ENCODE peak calls at places on chromosomes 7 and 10, in nine cellular contexts. E, I, G, U, Z, W, B, O and S are unnamed samples.

GRCh38 chr7:111229951-111230350 is 139.0 kb downstream of the LRRN3 start:
- DNase-seq in B (no peak), G (no peak), I (no peak), W (no peak), U (no peak), E (no peak), O (no peak), Z (no peak), S (no peak)

GRCh38 chr7:87513735-87514319 is 38.3 kb upstream of the ABCB4 start:
- DNase-seq in Z (no peak), G (no peak), W (no peak), E (peak), I (no peak), O (no peak), B (no peak), U (no peak), S (no peak)

GRCh38 chr10:3852147-3852904 is 67.3 kb upstream of the KLF6 start:
- DNase-seq in U (peak), E (peak), Z (peak), O (no peak), W (peak), B (no peak), G (peak), I (no peak), S (no peak)

GRCh38 chr7:52320610-52321009 is 714.8 kb upstream of the POM121L12 start:
- DNase-seq in I (no peak), G (no peak), B (no peak), U (no peak), E (no peak), Z (no peak), W (no peak), O (no peak), S (no peak)

GRCh38 chr7:92667816-92668540 is 77.8 kb upstream of the FAM133B start:
- DNase-seq in O (no peak), E (no peak), U (no peak), W (no peak), G (no peak), Z (no peak), B (no peak), I (no peak), S (no peak)

GRCh38 chr7:19122018-19122588 is 4.7 kb upstream of the TWIST1 start:
- DNase-seq in E (peak), Z (no peak), I (no peak), G (no peak), B (peak), U (no peak), O (no peak), W (no peak), S (no peak)

GRCh38 chr10:31101123-31101522 is 69.5 kb upstream of the ZNF438 start:
- DNase-seq in W (no peak), O (peak), Z (no peak), U (no peak), G (no peak), I (peak), B (no peak), E (peak), S (no peak)

GRCh38 chr10:25501912-25502311 is 327.1 kb downstream of the GPR158 start:
- DNase-seq in G (no peak), B (no peak), E (no peak), I (no peak), W (no peak), Z (no peak), O (no peak), U (no peak), S (no peak)

GRCh38 chr10:133141963-133142350 is 18.1 kb upstream of the KNDC1 start:
- DNase-seq in O (no peak), U (no peak), W (no peak), Z (peak), I (no peak), B (no peak), G (no peak), E (no peak), S (no peak)

GRCh38 chr10:24951201-24952145 is 933 bp downstream of the PRTFDC1 start:
- DNase-seq in G (no peak), E (peak), B (peak), I (no peak), Z (no peak), U (peak), W (peak), O (no peak), S (no peak)

GRCh38 chr10:113476673-113477072 is 76.2 kb upstream of the HABP2 start:
- DNase-seq in B (no peak), I (no peak), Z (no peak), E (no peak), U (no peak), W (no peak), G (no peak), O (no peak), S (no peak)

GRCh38 chr10:123621910-123622309 is 44.2 kb upstream of the GPR26 start:
- DNase-seq in I (no peak), G (no peak), U (no peak), B (no peak), E (no peak), Z (no peak), W (no peak), O (no peak), S (no peak)

GRCh38 chr7:112160771-112161150 is 45.4 kb downstream of the DOCK4 start:
- DNase-seq in Z (no peak), W (no peak), I (no peak), B (no peak), E (no peak), G (no peak), O (no peak), U (no peak), S (no peak)

GRCh38 chr10:119640875-119641526 is 10.2 kb upstream of the BAG3 start:
- DNase-seq in Z (no peak), U (no peak), B (no peak), O (no peak), G (no peak), E (no peak), I (no peak), W (peak), S (no peak)

GRCh38 chr10:124302951-124303505 is 115.7 kb downstream of the OAT start:
- DNase-seq in U (no peak), O (no peak), W (no peak), B (no peak), E (no peak), G (no peak), I (no peak), Z (no peak), S (no peak)

GRCh38 chr10:12971001-12971788 is 30.3 kb downstream of the CCDC3 start:
- DNase-seq in U (no peak), E (no peak), O (no peak), Z (no peak), B (no peak), G (no peak), W (no peak), I (no peak), S (no peak)

GRCh38 chr7:76008156-76008687 is 13.8 kb upstream of the TMEM120A start:
- DNase-seq in I (no peak), O (no peak), W (no peak), G (no peak), U (no peak), Z (no peak), E (no peak), B (no peak), S (no peak)

GRCh38 chr10:63758080-63758479 is 236.9 kb downstream of the REEP3 start:
- DNase-seq in B (no peak), I (no peak), G (no peak), O (no peak), E (no peak), U (no peak), Z (no peak), W (no peak), S (no peak)

GRCh38 chr7:108109216-108109908 is 20.8 kb downstream of the LAMB4 start:
- DNase-seq in I (no peak), G (no peak), B (peak), Z (peak), U (no peak), W (peak), O (no peak), E (no peak), S (no peak)

GRCh38 chr7:83301416-83301815 is 138.7 kb upstream of the PCLO start:
- DNase-seq in B (no peak), I (no peak), Z (no peak), W (no peak), G (no peak), U (no peak), E (peak), O (no peak), S (no peak)

GRCh38 chr10:112002191-112002590 is 181.4 kb downstream of the GPAM start:
- DNase-seq in G (no peak), E (no peak), U (no peak), Z (no peak), I (no peak), B (no peak), O (no peak), W (no peak), S (no peak)

GRCh38 chr10:56624082-56624481 is 263.0 kb upstream of the ZWINT start:
- DNase-seq in U (no peak), Z (no peak), O (no peak), G (no peak), I (no peak), E (no peak), W (no peak), B (no peak), S (no peak)

GRCh38 chr7:22854158-22855048 is 31.8 kb upstream of the TOMM7 start:
- DNase-seq in O (peak), I (peak), W (peak), B (peak), G (peak), Z (peak), E (peak), U (peak), S (peak)

GRCh38 chr10:69573056-69573806 is at the start of gene NEUROG3:
- DNase-seq in B (no peak), E (no peak), G (no peak), W (no peak), I (peak), O (no peak), Z (no peak), U (peak), S (no peak)

GRCh38 chr10:84525120-84525806 is 196.9 kb downstream of the CCSER2 start:
- DNase-seq in G (no peak), E (no peak), B (no peak), U (no peak), O (no peak), I (no peak), Z (no peak), W (no peak), S (no peak)

GRCh38 chr10:131926253-131926652 is 25.4 kb downstream of the PPP2R2D start:
- DNase-seq in W (no peak), B (no peak), E (no peak), U (no peak), G (no peak), O (no peak), I (no peak), Z (no peak), S (no peak)

GRCh38 chr10:86521620-86522384 is at the start of gene WAPL:
- DNase-seq in O (peak), W (peak), B (peak), G (peak), E (peak), I (peak), Z (peak), U (peak), S (peak)

GRCh38 chr10:43958071-43958432 is 309.4 kb upstream of the ZNF32 start:
- DNase-seq in B (no peak), G (no peak), O (no peak), Z (no peak), W (no peak), E (no peak), U (no peak), I (no peak), S (no peak)

GRCh38 chr10:11958956-11959355 is 83.7 kb downstream of the UPF2 start:
- DNase-seq in O (no peak), G (no peak), Z (no peak), W (no peak), U (no peak), E (no peak), B (no peak), I (no peak), S (no peak)

GRCh38 chr10:26737730-26738129 is 40.2 kb downstream of the PDSS1 start:
- DNase-seq in G (no peak), B (no peak), W (no peak), U (no peak), Z (no peak), I (peak), O (no peak), E (no peak), S (peak)

GRCh38 chr10:47207280-47207613 is 92.8 kb upstream of the GDF10 start:
- DNase-seq in I (no peak), G (no peak), W (no peak), O (no peak), Z (no peak), E (no peak), B (no peak), U (no peak), S (no peak)

GRCh38 chr10:23048191-23048590 is 47.2 kb upstream of the MSRB2 start:
- DNase-seq in O (no peak), Z (no peak), U (no peak), W (no peak), G (no peak), I (no peak), B (no peak), E (no peak), S (no peak)

GRCh38 chr10:15200626-15201025 is 32.1 kb upstream of the NMT2 start:
- DNase-seq in W (peak), U (no peak), G (no peak), E (peak), Z (no peak), I (no peak), B (no peak), O (no peak), S (no peak)

GRCh38 chr7:95430864-95431263 is 4.0 kb downstream of the PON2 start:
- DNase-seq in W (peak), E (no peak), I (no peak), Z (no peak), U (no peak), B (no peak), G (no peak), O (no peak), S (no peak)

GRCh38 chr10:102802920-102803534 is 34.2 kb downstream of the CYP17A1 start:
- DNase-seq in O (no peak), E (peak), W (no peak), I (no peak), G (no peak), B (no peak), U (peak), Z (no peak), S (no peak)

GRCh38 chr10:48363617-48364355 is 57.3 kb downstream of the MAPK8 start:
- DNase-seq in O (peak), G (peak), U (no peak), B (peak), E (peak), I (no peak), W (peak), Z (peak), S (no peak)

GRCh38 chr10:78406648-78407008 is 373.0 kb downstream of the RPS24 start:
- DNase-seq in I (no peak), E (no peak), G (no peak), B (no peak), U (no peak), Z (no peak), W (no peak), O (no peak), S (no peak)

GRCh38 chr7:74289660-74290589 is 718 bp downstream of the CLIP2 start:
- DNase-seq in Z (peak), U (peak), O (peak), W (peak), B (peak), E (peak), G (no peak), I (no peak), S (peak)

GRCh38 chr10:49612513-49613159 is 1.2 kb upstream of the CHAT start:
- DNase-seq in W (no peak), O (no peak), B (no peak), I (no peak), U (no peak), Z (no peak), G (no peak), E (no peak), S (no peak)